ENCODE peak calls at places on chromosomes 12 and 14, in five cellular contexts. S is A549, E is HepG2, C is GM12878, V is K562. U is an unnamed sample.
A peak's percentile ranks its signal among the peaks of the same experiment; 100 is the strongest.

GRCh38 chr14:92397140-92397815 is 74.3 kb downstream of the SLC24A4 start:
- DNase-seq in S (peak; percentile 28), C (no peak), V (no peak), E (no peak), U (no peak)

GRCh38 chr14:36647827-36648753 is 13.6 kb upstream of the PAX9 start:
- DNase-seq in C (no peak), S (peak; percentile 69), E (peak; percentile 61), V (peak; percentile 12), U (peak; percentile 91)

GRCh38 chr12:82414926-82415325 is 56.6 kb downstream of the METTL25 start:
- DNase-seq in S (no peak), V (no peak), C (no peak), E (no peak), U (no peak)

GRCh38 chr12:106245767-106246166 is 2.1 kb downstream of the CKAP4 start:
- DNase-seq in C (no peak), V (no peak), S (peak; percentile 81), E (no peak), U (no peak)

GRCh38 chr12:124044809-124045321 is 71.8 kb downstream of the ZNF664 start:
- DNase-seq in S (no peak), V (no peak), E (no peak), C (no peak), U (no peak)

GRCh38 chr12:105330283-105330937 is at the start of gene C12orf75:
- DNase-seq in V (peak; percentile 88), C (peak; percentile 77), E (peak; percentile 67), S (peak; percentile 84), U (peak; percentile 94)

GRCh38 chr14:31206536-31207286 is 882 bp downstream of the HECTD1 start:
- DNase-seq in C (no peak), V (peak; percentile 12), S (peak; percentile 27), E (peak; percentile 50), U (peak; percentile 59)

GRCh38 chr12:93137656-93138612 is 208.8 kb upstream of the EEA1 start:
- DNase-seq in S (peak; percentile 60), V (peak; percentile 34), C (no peak), E (no peak), U (no peak)

GRCh38 chr14:95290021-95290420 is 29.7 kb downstream of the CLMN start:
- DNase-seq in C (no peak), E (no peak), S (no peak), V (no peak), U (no peak)

GRCh38 chr14:92646952-92647461 is 101.4 kb downstream of the LGMN start:
- DNase-seq in V (no peak), C (no peak), S (peak; percentile 16), E (no peak), U (no peak)

GRCh38 chr14:90111895-90112534 is 50.2 kb downstream of the KCNK13 start:
- DNase-seq in C (no peak), S (peak; percentile 31), V (no peak), E (peak; percentile 12), U (no peak)

GRCh38 chr12:108612788-108613282 is 15.0 kb upstream of the TMEM119 start:
- DNase-seq in S (no peak), E (no peak), C (no peak), V (no peak), U (peak; percentile 67)

GRCh38 chr14:89563503-89563902 is 146.5 kb upstream of the FOXN3 start:
- DNase-seq in E (no peak), S (no peak), V (no peak), C (no peak), U (no peak)

GRCh38 chr14:99990268-99991170 is 74.7 kb upstream of the EVL start:
- DNase-seq in E (no peak), S (no peak), V (no peak), C (no peak), U (no peak)
- TF ChIP-seq JUNB in E (no peak), S (no peak), V (no peak), C (no peak), U (no peak)

GRCh38 chr14:73240816-73241480 is 3.6 kb downstream of the PAPLN start:
- DNase-seq in V (no peak), S (no peak), E (no peak), C (no peak), U (no peak)
- TF ChIP-seq JUNB in V (no peak), S (no peak), E (no peak), C (no peak), U (no peak)

DNA sequence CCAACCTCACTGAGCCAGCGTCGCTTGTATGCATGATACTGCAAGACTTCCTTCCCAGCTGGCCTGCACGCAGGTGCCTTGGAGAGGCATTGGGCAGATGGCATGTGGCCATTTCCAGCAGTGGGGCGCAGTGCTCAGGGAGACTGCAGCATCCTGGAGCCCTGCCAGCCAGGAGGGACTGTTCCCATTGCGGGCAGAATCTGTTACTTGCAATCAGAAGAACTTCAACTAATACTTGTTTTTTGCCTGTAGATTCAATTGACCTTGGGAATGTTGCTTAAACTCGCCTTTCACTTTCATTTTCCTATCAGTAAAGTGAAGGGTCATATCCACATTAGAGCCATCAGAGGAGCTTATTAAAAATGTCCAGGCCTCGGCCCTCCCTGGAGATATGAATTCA is 29.8 kb downstream of the ANKRD9 start:
- DNase-seq in V (no peak), E (no peak), S (no peak), C (no peak), U (no peak)
- TF ChIP-seq JUNB in V (no peak), E (no peak), S (no peak), C (no peak), U (no peak)

GRCh38 chr14:100091386-100091785 is 26.2 kb downstream of the EVL start:
- DNase-seq in E (no peak), V (no peak), C (no peak), S (no peak), U (no peak)
- TF ChIP-seq JUNB in E (no peak), V (no peak), C (no peak), S (no peak), U (no peak)

U was measured in GM23338.